ENCODE peak calls at places on chromosomes 16 and 17, in six cellular contexts. P, M, F, Q, U and V are unnamed samples.

GRCh38 chr16:88633684-88634140 is 4.7 kb upstream of the IL17C start:
- DNase-seq in Q (peak), P (peak), M (peak), F (peak), U (peak), V (peak)

GRCh38 chr17:38403491-38403890 is 24.8 kb upstream of the ARHGAP23 start:
- DNase-seq in U (no peak), F (peak), Q (no peak), P (peak), M (no peak), V (peak)

GRCh38 chr16:58040945-58041627 is 15.5 kb downstream of the MMP15 start:
- DNase-seq in M (no peak), F (no peak), Q (no peak), U (no peak), P (no peak), V (peak)

GRCh38 chr17:2624292-2624731 is 30.9 kb downstream of the PAFAH1B1 start:
- DNase-seq in Q (no peak), P (no peak), F (no peak), U (no peak), M (peak), V (no peak)

GRCh38 chr17:52790359-52790955 is 631.9 kb upstream of the CA10 start:
- DNase-seq in F (no peak), P (no peak), Q (no peak), M (no peak), U (no peak), V (no peak)

GRCh38 chr17:76053230-76054111 is 18.8 kb downstream of the SRP68 start:
- DNase-seq in U (no peak), F (peak), M (no peak), Q (no peak), P (peak), V (no peak)

GRCh38 chr17:305090-305976 is 47.3 kb downstream of the RPH3AL start:
- DNase-seq in P (no peak), Q (no peak), U (no peak), M (no peak), F (peak), V (no peak)

GRCh38 chr17:42276359-42276608 is at the start of gene STAT5B:
- DNase-seq in M (no peak), Q (no peak), F (peak), P (peak), U (peak), V (peak)

GRCh38 chr17:77436058-77436442 is 295.3 kb downstream of the SEC14L1 start:
- DNase-seq in U (no peak), Q (no peak), P (peak), F (no peak), M (no peak), V (peak)

GRCh38 chr16:89695086-89695874 is 6.2 kb downstream of the SPATA2L start:
- DNase-seq in M (no peak), Q (peak), P (no peak), F (no peak), U (no peak), V (peak)

GRCh38 chr17:59837362-59838195 is 55.2 kb downstream of the TUBD1 start:
- DNase-seq in M (peak), P (peak), U (peak), F (peak), Q (peak), V (no peak)

GRCh38 chr16:46896314-46896968 is 12.3 kb downstream of the GPT2 start:
- DNase-seq in M (no peak), U (no peak), F (no peak), Q (no peak), P (peak), V (peak)

DNA sequence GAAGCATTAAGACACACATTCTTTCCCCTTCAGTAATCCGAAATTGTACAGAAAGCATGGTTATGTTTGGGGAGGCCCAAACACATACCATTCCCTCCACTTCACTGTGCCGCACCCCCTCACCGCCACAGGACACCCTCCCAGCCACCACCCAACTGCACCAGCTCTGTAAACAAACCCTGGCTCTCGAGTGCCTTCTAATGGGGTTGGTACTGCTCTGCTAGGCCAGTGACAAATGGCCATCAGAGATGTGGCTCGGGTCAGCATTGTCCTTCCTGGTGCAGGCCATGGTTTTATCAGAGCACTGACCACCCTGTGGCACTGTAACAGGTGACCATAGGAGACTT is 23.9 kb upstream of the SREBF1 start:
- DNase-seq in M (no peak), P (no peak), Q (no peak), U (no peak), F (no peak), V (no peak)
- TF ChIP-seq SMC3 in M (no peak), P (no peak), Q (no peak), U (no peak), F (no peak), V (no peak)

DNA sequence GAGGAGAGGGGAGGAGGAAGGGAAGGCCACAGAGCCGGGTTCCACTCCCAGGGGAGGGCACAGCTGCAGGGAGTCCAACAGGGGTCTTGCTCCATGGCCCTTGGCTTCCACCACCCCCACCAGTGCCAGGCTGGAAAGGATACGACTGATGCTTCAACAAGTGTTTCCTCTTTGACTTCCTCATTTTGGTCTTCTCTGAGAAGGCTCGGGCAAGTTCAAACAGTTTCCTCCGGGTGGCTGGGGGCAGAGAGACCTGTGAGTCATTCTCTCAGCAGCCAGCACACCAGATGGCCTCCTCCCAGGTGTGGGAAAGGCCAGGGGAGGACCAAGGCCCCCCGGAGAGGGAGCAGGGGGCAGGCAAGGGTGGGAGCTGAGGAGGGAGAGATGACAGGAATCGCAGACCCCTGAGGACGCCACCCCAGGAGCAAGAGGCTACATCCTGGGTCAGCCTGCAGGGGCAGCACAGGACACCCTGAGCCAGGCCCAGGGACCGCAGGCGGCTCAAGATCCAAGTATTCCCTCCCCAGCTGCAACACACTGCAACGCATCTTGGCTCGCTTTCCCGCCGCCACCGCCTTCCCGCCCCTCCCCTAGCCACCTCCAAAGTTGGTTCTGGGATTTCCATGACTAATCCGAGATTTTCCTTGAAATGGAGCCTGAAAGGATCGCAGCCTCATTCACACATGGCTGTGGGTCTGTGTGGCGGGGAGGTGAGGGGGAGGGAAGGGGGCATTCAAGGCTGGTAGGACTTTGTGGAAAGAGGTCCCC is 18.3 kb upstream of the MRPS23 start:
- DNase-seq in M (peak), Q (peak), F (peak), U (peak), P (peak), V (peak)
- TF ChIP-seq SMC3 in M (no peak), Q (no peak), F (peak), U (no peak), P (no peak), V (peak)

GRCh38 chr16:60642956-60643355 is 1393.3 kb downstream of the CDH8 start:
- DNase-seq in M (no peak), P (no peak), Q (no peak), U (no peak), F (no peak), V (no peak)
- TF ChIP-seq SMC3 in M (no peak), P (no peak), Q (no peak), U (no peak), F (no peak), V (no peak)

GRCh38 chr16:30429418-30429677 is 482 bp downstream of the DCTPP1 start:
- DNase-seq in F (no peak), P (no peak), U (no peak), Q (no peak), M (no peak), V (no peak)
- TF ChIP-seq SMC3 in F (no peak), P (no peak), U (no peak), Q (no peak), M (no peak), V (no peak)

DNA sequence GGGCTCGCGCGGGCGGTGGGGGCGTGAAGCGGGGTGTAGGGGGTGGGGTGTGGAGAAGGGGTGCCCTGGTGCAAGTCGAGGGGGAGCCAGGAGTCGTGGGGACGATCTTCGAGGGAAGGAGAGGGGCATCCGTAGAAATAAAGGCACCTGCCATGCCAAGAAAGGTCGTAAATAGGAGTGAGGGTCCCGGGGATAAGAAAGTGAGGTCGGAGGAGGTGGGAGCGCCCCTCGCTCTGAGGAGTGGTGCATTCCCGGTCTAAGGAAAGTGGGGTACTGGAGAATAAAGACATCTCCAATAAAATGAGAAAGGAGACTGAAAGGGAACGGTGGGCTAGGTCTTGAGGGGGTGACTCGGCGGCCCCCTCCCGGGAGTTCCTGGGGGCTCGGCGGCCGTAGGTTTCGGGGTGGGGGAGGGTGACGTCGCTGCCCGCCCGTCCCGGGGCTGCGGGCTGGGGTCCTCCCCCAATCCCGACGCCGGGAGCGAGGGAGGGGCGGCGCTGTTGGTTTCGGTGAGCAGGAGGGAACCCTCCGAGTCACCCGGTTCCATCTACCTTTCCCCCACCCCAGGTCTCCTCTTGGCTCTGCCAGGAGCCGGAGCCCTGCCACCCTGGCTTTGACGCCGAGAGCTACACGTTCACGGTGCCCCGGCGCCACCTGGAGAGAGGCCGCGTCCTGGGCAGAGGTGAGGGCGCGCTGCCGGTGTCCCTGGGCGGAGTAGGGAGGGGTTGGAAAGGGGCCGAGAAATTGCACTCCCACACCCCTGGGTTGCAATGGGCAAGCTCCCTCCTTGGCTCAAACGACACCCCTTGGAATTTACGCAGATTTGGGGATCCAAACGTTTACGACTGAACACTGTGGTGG is 868 bp downstream of the CDH1 start:
- DNase-seq in Q (no peak), P (no peak), U (no peak), F (peak), M (no peak), V (peak)
- TF ChIP-seq SMC3 in Q (no peak), P (no peak), U (no peak), F (peak), M (no peak), V (no peak)